ENCODE peak calls at places on chromosomes 12 and 14, in seven cellular contexts. A is HCT116, P is HepG2, S is K562, H is GM12878, O is SK-N-SH, G is H1. M is an unnamed sample.

GRCh38 chr14:74864193-74864592 is 11.8 kb downstream of the PROX2 start:
- DNase-seq in A (no peak), S (no peak), O (no peak), H (no peak), P (no peak), G (no peak), M (no peak)

GRCh38 chr12:93039062-93039461 is 110.0 kb upstream of the EEA1 start:
- DNase-seq in S (no peak), A (no peak), H (no peak), P (no peak), O (no peak), G (no peak), M (no peak)

GRCh38 chr14:53956427-53957201 is at the start of gene BMP4:
- DNase-seq in A (peak; percentile 82), G (peak; percentile 92), O (peak; percentile 44), P (peak; percentile 82), S (peak; percentile 32), H (no peak), M (no peak)

GRCh38 chr12:12984119-12984518 is 15.9 kb downstream of the HEBP1 start:
- DNase-seq in S (no peak), P (no peak), H (no peak), A (no peak), G (no peak), O (no peak), M (no peak)

GRCh38 chr12:113940929-113941486 is 25.1 kb downstream of the RBM19 start:
- DNase-seq in H (no peak), P (no peak), A (no peak), O (no peak), G (no peak), S (no peak), M (no peak)

GRCh38 chr12:57166971-57167371 is 19.6 kb upstream of the LRP1-AS start:
- DNase-seq in H (no peak), O (no peak), P (no peak), S (peak; percentile 57), G (no peak), A (no peak), M (peak; percentile 28)

GRCh38 chr14:20655851-20656250 is 14.4 kb upstream of the OR6S1 start:
- DNase-seq in H (no peak), S (no peak), P (no peak), A (no peak), O (no peak), G (no peak), M (no peak)

GRCh38 chr14:75440733-75441474 is 13.1 kb downstream of the JDP2 start:
- DNase-seq in G (no peak), A (no peak), O (no peak), H (no peak), S (no peak), P (no peak), M (no peak)

GRCh38 chr14:69651653-69652052 is 40.3 kb downstream of the SUSD6 start:
- DNase-seq in H (no peak), G (no peak), O (no peak), P (no peak), A (no peak), S (peak; percentile 21), M (no peak)

GRCh38 chr14:69647216-69647615 is 35.8 kb downstream of the SUSD6 start:
- DNase-seq in H (no peak), A (no peak), P (no peak), O (no peak), G (no peak), S (no peak), M (no peak)

GRCh38 chr14:69650948-69651369 is 39.6 kb downstream of the SUSD6 start:
- DNase-seq in H (no peak), A (no peak), P (no peak), S (no peak), G (no peak), O (no peak), M (no peak)

GRCh38 chr14:69644814-69645213 is 33.4 kb downstream of the SUSD6 start:
- DNase-seq in S (no peak), H (no peak), P (no peak), G (no peak), O (no peak), A (no peak), M (no peak)

GRCh38 chr14:69648480-69649414 is 37.4 kb downstream of the SUSD6 start:
- DNase-seq in G (no peak), O (no peak), H (peak; percentile 81), S (no peak), P (peak; percentile 83), A (no peak), M (peak; percentile 39)
- TF ChIP-seq SIN3A in G (no peak), O (no peak), H (no peak), S (no peak), P (no peak), A (no peak), M (no peak)

DNA sequence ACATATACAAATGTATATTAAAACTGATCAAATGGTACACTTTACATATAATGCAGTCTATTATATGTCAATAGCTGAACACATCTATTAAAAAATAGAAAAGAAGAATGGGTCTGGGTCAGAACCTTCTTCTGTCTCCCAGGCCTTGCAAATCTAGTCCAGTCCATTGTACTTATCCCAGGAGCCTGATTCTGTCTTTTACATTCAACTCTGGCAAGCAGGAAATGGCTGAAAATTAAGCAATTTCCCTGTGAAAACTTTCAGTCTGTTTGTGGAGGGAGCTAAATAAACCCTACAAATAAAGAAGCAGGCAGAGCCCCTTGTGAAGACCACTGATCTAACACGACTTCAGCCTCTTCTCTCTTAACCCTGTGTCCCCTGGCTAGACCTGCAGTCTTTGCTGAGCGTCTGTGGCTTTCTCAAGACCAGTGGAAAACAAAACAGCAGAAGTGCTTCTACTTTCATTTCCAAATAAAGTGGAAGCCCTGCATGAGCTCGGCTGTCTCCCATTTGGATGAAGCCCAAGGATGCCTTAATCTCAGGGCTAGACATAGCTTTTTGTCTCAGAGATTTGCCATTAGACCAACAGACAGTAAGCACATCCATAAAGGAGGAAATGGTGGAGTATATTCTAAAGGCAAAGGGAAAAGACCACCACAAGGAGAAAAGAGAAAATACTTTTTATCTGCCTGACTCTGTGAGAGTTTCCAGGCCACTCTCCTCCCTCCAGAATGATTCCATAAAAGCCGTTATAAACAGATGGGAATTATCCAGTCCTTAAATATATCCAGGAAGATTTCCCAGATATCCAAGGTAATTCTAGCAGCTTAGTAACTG is 48.2 kb downstream of the CRACR2A start:
- DNase-seq in S (no peak), O (no peak), G (no peak), H (no peak), P (no peak), A (no peak), M (no peak)
- H3K4me3 ChIP-seq in S (no peak overlapping the region), O (no peak overlapping the region), G (no peak overlapping the region), H (no peak overlapping the region), P (no peak overlapping the region), A (no peak overlapping the region), M (no peak overlapping the region)

DNA sequence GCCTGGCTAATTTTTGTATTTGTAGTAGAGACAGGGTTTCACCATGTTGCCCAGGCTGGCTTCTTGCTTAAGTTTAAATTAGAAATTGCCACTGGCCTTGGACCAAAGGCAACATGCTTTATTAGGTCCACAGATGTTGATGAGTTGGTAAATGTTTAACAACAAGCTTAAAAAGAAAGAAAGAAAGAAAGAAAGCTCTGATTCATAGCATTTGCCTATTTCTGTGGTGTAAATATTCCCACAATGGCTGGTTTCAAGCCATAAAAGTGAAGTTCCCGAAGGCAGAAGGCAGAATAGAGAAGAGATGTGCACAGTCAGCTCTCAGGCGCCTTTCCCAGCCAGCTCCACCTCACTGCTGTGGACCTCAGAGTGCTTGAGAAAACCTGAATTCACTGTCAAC is 26.4 kb downstream of the KCNK13 start:
- DNase-seq in A (no peak), O (no peak), G (no peak), P (no peak), H (no peak), S (no peak), M (no peak)
- H3K4me1 ChIP-seq in A (peaks cover 5% of the 10 kb centered on the region), O (peaks cover 3% of the 10 kb centered on the region), G (no peaks in the 10 kb centered on the region), P (peaks cover 12% of the 10 kb centered on the region), H (no peaks in the 10 kb centered on the region), S (no peaks in the 10 kb centered on the region), M (no peaks in the 10 kb centered on the region)

DNA sequence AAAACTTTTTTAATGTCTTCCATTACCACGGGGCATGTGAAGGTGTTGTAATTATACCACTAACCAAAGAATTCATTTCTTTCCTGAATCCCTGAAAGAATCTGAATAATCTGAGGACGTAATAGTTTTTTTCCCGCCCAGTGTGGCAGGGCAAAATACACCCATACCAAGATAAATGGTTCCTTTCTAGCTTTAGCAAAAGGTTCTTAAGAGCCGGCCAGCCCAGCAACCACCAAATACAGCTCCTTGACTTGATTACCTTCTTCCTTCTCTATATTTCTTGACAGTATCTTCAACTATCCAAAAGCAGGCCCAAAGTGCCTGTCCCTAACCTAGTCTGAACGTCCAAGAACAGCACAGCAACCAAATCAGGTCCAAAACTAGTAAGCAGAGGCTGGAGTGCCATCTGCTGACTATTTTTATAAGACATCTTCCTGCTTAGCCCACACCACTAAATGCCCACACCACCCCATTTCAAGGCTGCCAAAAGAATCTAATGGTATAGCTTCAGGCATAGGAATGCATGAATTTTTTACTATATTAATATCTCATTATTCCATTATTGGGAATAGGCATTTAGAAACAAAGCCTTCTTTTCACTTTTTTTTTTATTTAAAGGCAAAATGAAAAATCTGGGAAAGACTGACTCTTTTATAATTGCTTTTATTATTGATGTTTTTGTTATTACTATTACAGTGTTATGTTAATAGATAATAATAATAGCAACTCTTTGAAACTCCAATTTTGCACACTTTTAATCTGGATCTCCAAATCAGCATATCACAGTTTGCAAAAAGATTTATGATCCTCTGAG is 524.4 kb downstream of the MED13L start:
- DNase-seq in P (peak; percentile 58), H (peak; percentile 12), G (no peak), A (peak; percentile 42), S (peak; percentile 36), O (peak; percentile 55), M (peak; percentile 27)
- TF ChIP-seq SIN3A in P (no peak), H (no peak), G (no peak), A (no peak), S (no peak), O (no peak), M (no peak)

M was measured in Panc1.